ENCODE peak calls at places on chromosomes 2 and 18, in six cellular contexts. Y is kidney tubule cell, N is AG04449, W is HS-27A, C is Calu3, H is LNCaP clone FGC. M is an unnamed sample.

GRCh38 chr2:29599946-29600345 is 321.4 kb downstream of the ALK start:
- DNase-seq in Y (no peak), N (no peak), W (no peak), C (no peak), H (no peak), M (no peak)

GRCh38 chr18:33541316-33541715 is 36.7 kb upstream of the ASXL3 start:
- DNase-seq in Y (no peak), N (no peak), W (no peak), C (no peak), H (no peak), M (no peak)

GRCh38 chr18:11518788-11519685 is 90.4 kb upstream of the SLC35G4 start:
- DNase-seq in Y (peak), N (no peak), W (no peak), C (peak), H (peak), M (peak)

GRCh38 chr2:119291588-119292167 is 68.0 kb downstream of the STEAP3 start:
- DNase-seq in Y (no peak), N (no peak), W (no peak), C (no peak), H (peak), M (no peak)

GRCh38 chr2:167946367-167946955 is 300.9 kb downstream of the STK39 start:
- DNase-seq in Y (peak), N (no peak), W (no peak), C (no peak), H (no peak), M (no peak)

GRCh38 chr18:12726774-12727550 is 24.1 kb downstream of the PSMG2 start:
- DNase-seq in Y (peak), N (no peak), W (peak), C (peak), H (peak), M (no peak)

GRCh38 chr2:177595126-177595525 is 202.6 kb downstream of the AGPS start:
- DNase-seq in Y (no peak), N (no peak), W (no peak), C (no peak), H (no peak), M (no peak)

GRCh38 chr18:316391-316790 is 48.5 kb upstream of the THOC1 start:
- DNase-seq in Y (no peak), N (no peak), W (no peak), C (no peak), H (no peak), M (no peak)

GRCh38 chr2:218953366-218953954 is 6.0 kb upstream of the CDK5R2 start:
- DNase-seq in Y (no peak), N (no peak), W (no peak), C (no peak), H (no peak), M (no peak)

GRCh38 chr2:207142461-207142860 is 23.3 kb downstream of the KLF7 start:
- DNase-seq in Y (no peak), N (no peak), W (no peak), C (no peak), H (no peak), M (no peak)

GRCh38 chr2:138421971-138422335 is 79.6 kb upstream of the SPOPL start:
- DNase-seq in Y (peak), N (peak), W (peak), C (peak), H (no peak), M (peak)

GRCh38 chr2:139946690-139947089 is 1166.5 kb upstream of the NXPH2 start:
- DNase-seq in Y (no peak), N (no peak), W (no peak), C (peak), H (no peak), M (no peak)

GRCh38 chr2:68466361-68466777 is 725 bp downstream of the FBXO48 start:
- DNase-seq in Y (peak), N (no peak), W (no peak), C (peak), H (no peak), M (peak)

GRCh38 chr2:196125596-196125995 is 45.8 kb downstream of the STK17B start:
- DNase-seq in Y (peak), N (no peak), W (no peak), C (no peak), H (no peak), M (no peak)

GRCh38 chr18:52220062-52220591 is 119.9 kb upstream of the DCC start:
- DNase-seq in Y (no peak), N (no peak), W (no peak), C (no peak), H (no peak), M (no peak)

GRCh38 chr18:62880673-62881364 is 165.5 kb downstream of the PHLPP1 start:
- DNase-seq in Y (no peak), N (no peak), W (no peak), C (no peak), H (no peak), M (no peak)

GRCh38 chr2:108621087-108621559 is 86.9 kb downstream of the LIMS1 start:
- DNase-seq in Y (peak), N (no peak), W (no peak), C (peak), H (no peak), M (peak)

GRCh38 chr18:35371412-35372195 is 5.5 kb downstream of the ZNF396 start:
- DNase-seq in Y (no peak), N (no peak), W (no peak), C (no peak), H (no peak), M (no peak)

GRCh38 chr18:59353079-59353680 is 5.9 kb downstream of the LMAN1 start:
- DNase-seq in Y (peak), N (no peak), W (no peak), C (no peak), H (no peak), M (no peak)

GRCh38 chr18:49910986-49911385 is 97.7 kb upstream of the ACAA2 start:
- DNase-seq in Y (no peak), N (no peak), W (no peak), C (no peak), H (no peak), M (no peak)

GRCh38 chr2:127091148-127091547 is 15.8 kb downstream of the BIN1 start:
- DNase-seq in Y (no peak), N (no peak), W (no peak), C (no peak), H (no peak), M (no peak)

GRCh38 chr2:221100467-221101089 is 471.5 kb downstream of the EPHA4 start:
- DNase-seq in Y (peak), N (no peak), W (no peak), C (no peak), H (no peak), M (no peak)

GRCh38 chr2:239238839-239239606 is 161.8 kb downstream of the HDAC4 start:
- DNase-seq in Y (no peak), N (no peak), W (no peak), C (no peak), H (no peak), M (no peak)

GRCh38 chr2:96241901-96242611 is 23.7 kb downstream of the TMEM127 start:
- DNase-seq in Y (peak), N (peak), W (no peak), C (no peak), H (no peak), M (no peak)

GRCh38 chr2:129619471-129619870 is 360.0 kb upstream of the RAB6C start:
- DNase-seq in Y (peak), N (no peak), W (no peak), C (no peak), H (peak), M (no peak)

GRCh38 chr2:46701152-46701551 is 214.5 kb downstream of the MCFD2 start:
- DNase-seq in Y (no peak), N (no peak), W (no peak), C (no peak), H (no peak), M (no peak)

M was measured in keratinocyte.